ENCODE peak calls at places on chromosomes 6 and 20, in eight cellular contexts. S, P, E, Q, O, M, C and B are unnamed samples.

GRCh38 chr20:42218566-42218965 is 600.4 kb upstream of the CHD6 start:
- DNase-seq in M (no peak), Q (no peak), E (peak; percentile 49), P (no peak), C (no peak), O (no peak), S (no peak), B (no peak)

GRCh38 chr20:13220194-13220856 is 749 bp upstream of the ISM1 start:
- DNase-seq in O (no peak), M (no peak), E (peak; percentile 81), S (no peak), Q (no peak), C (peak; percentile 39), P (peak; percentile 80), B (peak; percentile 11)

GRCh38 chr20:60055740-60056139 is 97.5 kb downstream of the CDH26 start:
- DNase-seq in P (peak; percentile 77), C (no peak), M (no peak), Q (no peak), O (no peak), S (no peak), E (peak; percentile 91), B (peak; percentile 48)

GRCh38 chr20:8837396-8837795 is 231.5 kb upstream of the PLCB4 start:
- DNase-seq in M (no peak), E (no peak), P (no peak), C (no peak), S (no peak), O (no peak), Q (no peak), B (no peak)

GRCh38 chr6:35392111-35392702 is 49.8 kb downstream of the PPARD start:
- DNase-seq in E (peak; percentile 85), S (no peak), P (no peak), Q (peak; percentile 94), M (no peak), C (peak; percentile 77), O (no peak), B (no peak)

GRCh38 chr6:81996414-81996813 is 243.9 kb upstream of the TENT5A start:
- DNase-seq in M (no peak), E (no peak), S (no peak), P (no peak), O (no peak), Q (no peak), C (no peak), B (no peak)

GRCh38 chr20:11260611-11261010 is 586.8 kb upstream of the JAG1 start:
- DNase-seq in E (no peak), Q (no peak), O (no peak), M (no peak), P (no peak), C (no peak), S (no peak), B (no peak)

GRCh38 chr20:61057313-61058171 is 194.5 kb upstream of the CDH4 start:
- DNase-seq in P (no peak), E (no peak), O (no peak), C (no peak), Q (no peak), S (no peak), M (no peak), B (no peak)

GRCh38 chr20:41387433-41387832 is 20.8 kb upstream of the EMILIN3 start:
- DNase-seq in E (no peak), C (peak; percentile 70), S (no peak), Q (no peak), M (no peak), O (no peak), P (no peak), B (no peak)

GRCh38 chr6:80608881-80609280 is 502.4 kb downstream of the BCKDHB start:
- DNase-seq in Q (no peak), M (no peak), C (no peak), E (no peak), P (no peak), S (no peak), O (no peak), B (no peak)

GRCh38 chr20:45320948-45321595 is 13.0 kb upstream of the MATN4 start:
- DNase-seq in C (no peak), O (peak; percentile 87), S (no peak), M (no peak), Q (no peak), E (no peak), P (no peak), B (no peak)

GRCh38 chr6:135555550-135555949 is 58.0 kb upstream of the AHI1 start:
- DNase-seq in M (no peak), P (no peak), S (no peak), Q (no peak), O (peak; percentile 21), E (no peak), C (no peak), B (no peak)

GRCh38 chr6:22519237-22519636 is 50.1 kb upstream of the HDGFL1 start:
- DNase-seq in P (no peak), S (no peak), C (no peak), O (no peak), Q (no peak), M (no peak), E (no peak), B (no peak)

GRCh38 chr6:52231411-52232127 is 12.7 kb downstream of the IL17F start:
- DNase-seq in Q (no peak), C (no peak), O (no peak), M (no peak), P (no peak), E (no peak), S (no peak), B (no peak)

GRCh38 chr6:111692327-111693164 is 86.9 kb upstream of the TRAF3IP2 start:
- DNase-seq in P (no peak), O (no peak), M (no peak), S (no peak), E (peak; percentile 65), Q (peak; percentile 78), C (no peak), B (no peak)

GRCh38 chr20:7841291-7841966 is 98.8 kb downstream of the HAO1 start:
- DNase-seq in C (no peak), S (peak; percentile 20), M (no peak), Q (no peak), P (no peak), E (no peak), O (no peak), B (no peak)

GRCh38 chr20:24782801-24783630 is 166.1 kb upstream of the CST7 start:
- DNase-seq in Q (no peak), O (no peak), P (no peak), M (no peak), C (no peak), E (no peak), S (no peak), B (no peak)

GRCh38 chr20:9166153-9166780 is 97.4 kb downstream of the PLCB4 start:
- DNase-seq in O (no peak), P (no peak), E (no peak), M (no peak), Q (no peak), C (no peak), S (no peak), B (no peak)

GRCh38 chr6:132259070-132259469 is 142.2 kb downstream of the MOXD1 start:
- DNase-seq in M (no peak), P (no peak), E (no peak), S (peak; percentile 7), Q (no peak), C (no peak), O (peak; percentile 45), B (no peak)

GRCh38 chr6:126546771-126547170 is 206.9 kb downstream of the CENPW start:
- DNase-seq in O (no peak), P (no peak), E (no peak), S (no peak), M (no peak), Q (no peak), C (no peak), B (no peak)

GRCh38 chr6:32127717-32128592 is at the start of gene ATF6B:
- DNase-seq in S (peak; percentile 93), M (peak; percentile 98), O (peak; percentile 99), E (peak; percentile 97), C (peak; percentile 97), Q (peak; percentile 98), P (peak; percentile 100), B (peak; percentile 90)

GRCh38 chr20:19288061-19288460 is 75.6 kb downstream of the SLC24A3 start:
- DNase-seq in Q (no peak), O (no peak), C (no peak), S (no peak), P (no peak), E (no peak), M (no peak), B (no peak)

GRCh38 chr20:62244644-62245108 is 6.4 kb downstream of the OSBPL2 start:
- DNase-seq in P (no peak), E (peak; percentile 79), Q (no peak), M (no peak), O (no peak), S (no peak), C (no peak), B (no peak)
- H3K27ac ChIP-seq in P (peak overlapping the region; percentile 74), E (no peak overlapping the region), Q (no peak overlapping the region), M (no peak overlapping the region), O (no peak overlapping the region), S (no peak overlapping the region), C (no peak overlapping the region), B (no peak overlapping the region)

GRCh38 chr6:148595550-148595949 is 151.3 kb upstream of the UST start:
- DNase-seq in P (no peak), O (no peak), E (no peak), M (no peak), C (no peak), Q (no peak), S (no peak), B (no peak)
- H3K4me3 ChIP-seq in P (no peak overlapping the region), O (no peak overlapping the region), E (no peak overlapping the region), M (no peak overlapping the region), C (no peak overlapping the region), Q (no peak overlapping the region), S (no peak overlapping the region), B (no peak overlapping the region)

DNA sequence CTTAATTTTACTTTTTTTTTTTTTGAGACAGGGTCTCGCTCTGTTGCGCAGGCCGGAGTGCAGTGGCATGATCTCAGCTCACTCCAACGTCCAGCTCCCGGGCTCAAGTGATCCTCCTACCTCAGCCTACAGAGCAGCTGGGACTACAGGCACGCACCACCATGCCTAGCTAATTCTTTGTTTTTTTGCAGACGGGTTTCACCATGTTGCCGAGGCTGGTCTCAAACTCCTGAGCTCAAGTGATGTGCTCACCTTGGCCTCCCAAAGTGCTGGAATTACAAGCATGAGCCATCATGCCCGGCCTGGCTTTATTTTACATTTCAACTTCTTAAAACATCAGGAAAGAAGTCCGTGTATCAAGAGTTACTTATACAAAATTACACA is 5.7 kb downstream of the OSER1 start:
- DNase-seq in P (no peak), Q (no peak), O (no peak), S (no peak), E (no peak), C (no peak), M (no peak), B (no peak)
- H3K4me1 ChIP-seq in P (peaks cover 4% of the 10 kb centered on the region), Q (no peaks in the 10 kb centered on the region), O (peaks cover 16% of the 10 kb centered on the region), S (peaks cover 36% of the 10 kb centered on the region), E (peaks cover 29% of the 10 kb centered on the region), C (peaks cover 5% of the 10 kb centered on the region), M (peaks cover 51% of the 10 kb centered on the region), B (peaks cover 20% of the 10 kb centered on the region)

DNA sequence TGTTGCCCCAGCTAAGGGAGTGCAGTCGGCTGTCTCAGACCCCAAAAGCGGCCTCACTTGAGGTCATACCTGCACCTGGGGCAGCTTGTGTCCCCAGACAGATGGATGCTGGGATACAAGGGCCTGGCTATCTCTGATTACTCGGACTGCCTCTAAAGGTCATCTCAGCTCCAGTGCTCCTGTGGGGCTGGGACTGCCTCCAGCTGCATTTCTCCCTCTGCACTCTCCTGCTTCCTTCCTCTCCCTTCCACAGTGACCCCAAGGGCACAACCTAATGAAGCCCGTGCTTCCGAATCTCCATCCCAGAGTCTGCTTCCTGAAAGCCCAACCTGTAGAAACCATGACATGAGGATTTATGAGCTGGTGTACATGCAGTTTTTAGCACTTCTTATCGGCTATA is 22.8 kb upstream of the OCSTAMP start:
- DNase-seq in O (no peak), P (no peak), M (no peak), Q (no peak), C (no peak), E (no peak), S (no peak), B (no peak)
- H3K27ac ChIP-seq in O (no peak overlapping the region), P (no peak overlapping the region), M (no peak overlapping the region), Q (no peak overlapping the region), C (no peak overlapping the region), E (no peak overlapping the region), S (no peak overlapping the region), B (no peak overlapping the region)